ENCODE peak calls at places on chromosome 6, in six cellular contexts. U is upper lobe of left lung; L is right lobe of liver; M is CD8-positive, alpha-beta memory T cell; Y is fibroblast of lung; R is hepatocyte. Z is an unnamed sample. For H3K4me1, the result is how much of the 10 kb centered on the place peaks cover.

GRCh38 chr6:102853249-102853955 is 1459.9 kb downstream of the GRIK2 start:
- DNase-seq in U (no peak), M (no peak), Y (no peak), R (peak), L (no peak), Z (no peak)

GRCh38 chr6:113819169-113819830 is 37.8 kb upstream of the MARCKS start:
- DNase-seq in M (no peak), R (peak), Y (no peak), U (no peak), L (peak), Z (no peak)

GRCh38 chr6:166588691-166589333 is 2.3 kb upstream of the RAMACL start:
- DNase-seq in R (no peak), L (no peak), U (no peak), Y (peak), M (no peak), Z (no peak)

GRCh38 chr6:35086282-35086632 is 54.9 kb downstream of the TCP11 start:
- DNase-seq in M (no peak), Y (no peak), L (no peak), U (no peak), R (no peak), Z (no peak)

GRCh38 chr6:116271309-116271708 is 8.4 kb downstream of the TSPYL1 start:
- DNase-seq in M (no peak), R (no peak), Y (no peak), U (no peak), L (no peak), Z (no peak)

GRCh38 chr6:118725944-118726343 is 74.6 kb upstream of the CEP85L start:
- DNase-seq in M (peak), U (no peak), Y (no peak), R (no peak), L (no peak), Z (peak)

GRCh38 chr6:96015791-96016776 is at the start of gene FUT9:
- DNase-seq in U (peak), Y (peak), L (no peak), M (no peak), R (peak), Z (no peak)

GRCh38 chr6:4320860-4321259 is 185.5 kb upstream of the ECI2 start:
- DNase-seq in Y (peak), R (peak), U (no peak), M (no peak), L (no peak), Z (no peak)

GRCh38 chr6:22466665-22467064 is 102.7 kb upstream of the HDGFL1 start:
- DNase-seq in L (no peak), U (no peak), R (no peak), Y (no peak), M (no peak), Z (no peak)

GRCh38 chr6:118812972-118813371 is 81.0 kb upstream of the ASF1A start:
- DNase-seq in L (no peak), Y (peak), R (no peak), U (no peak), M (no peak), Z (no peak)

GRCh38 chr6:32883789-32884188 is 29.8 kb downstream of the PSMB9 start:
- DNase-seq in M (no peak), R (peak), U (no peak), L (no peak), Y (peak), Z (no peak)

GRCh38 chr6:90905351-90905750 is 318.5 kb upstream of the MAP3K7 start:
- DNase-seq in M (no peak), R (no peak), U (no peak), Y (no peak), L (no peak), Z (no peak)

GRCh38 chr6:79668381-79668780 is 37.3 kb downstream of the SH3BGRL2 start:
- DNase-seq in Y (no peak), U (no peak), L (no peak), R (no peak), M (no peak), Z (no peak)

GRCh38 chr6:37069639-37070038 is 64.2 kb downstream of the FGD2 start:
- DNase-seq in M (no peak), Y (no peak), L (no peak), R (no peak), U (no peak), Z (no peak)

GRCh38 chr6:81557811-81558210 is 194.7 kb downstream of the TENT5A start:
- DNase-seq in U (no peak), M (no peak), Y (no peak), L (no peak), R (no peak), Z (no peak)

GRCh38 chr6:119533603-119534279 is 184.2 kb upstream of the MAN1A1 start:
- DNase-seq in R (no peak), L (no peak), Y (peak), M (no peak), U (no peak), Z (no peak)

GRCh38 chr6:3409699-3410384 is 47.0 kb downstream of the SLC22A23 start:
- DNase-seq in M (no peak), Y (no peak), R (peak), U (no peak), L (peak), Z (no peak)

GRCh38 chr6:160973856-160974255 is 17.7 kb upstream of the MAP3K4 start:
- DNase-seq in Y (peak), U (no peak), R (no peak), M (no peak), L (no peak), Z (no peak)

GRCh38 chr6:55209059-55209458 is 34.7 kb downstream of the HCRTR2 start:
- DNase-seq in R (no peak), Y (peak), L (no peak), M (no peak), U (no peak), Z (no peak)

GRCh38 chr6:84546427-84546914 is 217.9 kb downstream of the TBX18 start:
- DNase-seq in Y (peak), L (no peak), U (peak), M (no peak), R (no peak), Z (no peak)

GRCh38 chr6:41672016-41672415 is 33.7 kb downstream of the MDFI start:
- DNase-seq in Y (no peak), R (no peak), M (peak), L (no peak), U (no peak), Z (no peak)

GRCh38 chr6:41668968-41669367 is 30.7 kb downstream of the MDFI start:
- DNase-seq in R (no peak), Y (no peak), U (no peak), M (no peak), L (no peak), Z (no peak)

GRCh38 chr6:41671376-41671775 is 33.1 kb downstream of the MDFI start:
- DNase-seq in M (no peak), U (no peak), Y (no peak), R (no peak), L (no peak), Z (no peak)

GRCh38 chr6:41672816-41673703 is 34.8 kb downstream of the MDFI start:
- DNase-seq in R (no peak), L (no peak), Y (no peak), M (peak), U (no peak), Z (no peak)

GRCh38 chr6:41670703-41671360 is 32.6 kb downstream of the MDFI start:
- DNase-seq in L (no peak), M (peak), Y (no peak), U (no peak), R (no peak), Z (no peak)
- H3K27ac ChIP-seq in L (no peak), M (no peak), Y (no peak), U (no peak), R (no peak), Z (no peak)

GRCh38 chr6:1327630-1328029 is 15.7 kb downstream of the FOXQ1 start:
- DNase-seq in Y (no peak), U (peak), R (no peak), M (no peak), L (no peak), Z (no peak)

GRCh38 chr6:1328129-1328528 is 16.2 kb downstream of the FOXQ1 start:
- DNase-seq in Y (no peak), R (no peak), M (no peak), L (no peak), U (no peak), Z (no peak)

GRCh38 chr6:1326535-1327121 is 14.7 kb downstream of the FOXQ1 start:
- DNase-seq in M (no peak), Y (no peak), R (peak), L (no peak), U (no peak), Z (no peak)

GRCh38 chr6:1324926-1325325 is 13.0 kb downstream of the FOXQ1 start:
- DNase-seq in L (no peak), U (no peak), Y (no peak), M (no peak), R (no peak), Z (no peak)

GRCh38 chr6:1325471-1326309 is 13.8 kb downstream of the FOXQ1 start:
- DNase-seq in M (no peak), L (peak), U (no peak), Y (peak), R (peak), Z (no peak)
- H3K4me1 ChIP-seq in M (under half), L (under half), U (under half), Y (under half), R (under half), Z (under half)

DNA sequence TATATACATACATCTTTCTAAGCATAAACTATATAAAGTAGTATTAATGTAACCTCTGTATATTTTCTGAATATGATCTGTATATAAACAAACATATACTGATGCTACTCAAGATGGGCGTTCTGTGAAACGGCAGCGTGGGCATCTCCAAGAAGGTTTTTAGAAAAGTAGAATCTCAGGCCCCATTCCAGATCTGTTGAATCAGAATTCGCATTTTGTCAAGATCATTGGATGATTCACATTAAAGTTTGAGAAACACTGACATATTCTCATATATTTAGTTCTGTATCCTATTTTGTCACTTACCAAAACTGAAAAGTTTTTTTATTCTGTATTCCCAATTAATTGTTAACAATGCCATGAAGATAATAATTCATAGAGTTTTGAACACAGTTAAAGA is 5.5 kb downstream of the C6orf141 start:
- DNase-seq in Y (peak), U (no peak), L (no peak), R (no peak), M (no peak), Z (no peak)
- H3K27ac ChIP-seq in Y (no peak), U (no peak), L (no peak), R (peak), M (no peak), Z (no peak)

GRCh38 chr6:155330133-155330734 is 15.9 kb upstream of the TFB1M start:
- DNase-seq in M (no peak), U (no peak), L (no peak), Y (no peak), R (no peak), Z (no peak)
- H3K4me1 ChIP-seq in M (under half), U (under half), L (under half), Y (under half), R (under half), Z (under half)

DNA sequence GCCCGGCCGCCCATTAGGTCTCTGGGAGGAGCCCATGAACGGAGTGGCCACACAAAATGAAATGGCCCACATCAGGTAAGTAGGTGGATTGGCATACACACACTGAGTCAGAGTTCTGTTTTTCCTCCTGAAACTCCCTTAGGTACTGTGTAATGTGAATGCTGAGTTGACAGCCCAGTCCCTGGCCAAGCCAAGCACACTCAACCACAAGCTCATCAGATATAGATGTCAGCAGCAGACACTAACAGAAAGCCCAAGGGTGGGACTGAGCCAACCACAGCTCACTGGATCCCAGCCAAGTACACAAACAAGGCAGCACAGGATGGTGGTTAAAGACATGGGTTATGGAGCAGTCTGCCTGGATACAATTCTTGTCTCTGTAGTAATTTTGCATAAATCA is 403.4 kb downstream of the GJA1 start:
- DNase-seq in U (no peak), R (peak), Y (peak), L (no peak), M (no peak), Z (no peak)
- H3K27ac ChIP-seq in U (no peak), R (peak), Y (no peak), L (no peak), M (no peak), Z (no peak)

Z was measured in CD8-positive, alpha-beta T cell.